ENCODE peak calls at places on chromosomes 2 and 18, in eight cellular contexts. One of them, this sample, is unnamed.

GRCh38 chr2:45895477-45895876 is 244.0 kb downstream of the PRKCE start:
- DNase-seq in heart right ventricle: no peak
- DNase-seq in A549: no peak
- DNase-seq in spleen: no peak
- DNase-seq in epithelial cell of proximal tubule: no peak
- DNase-seq in tibial nerve: no peak
- DNase-seq in fibroblast of pulmonary artery: peak
- DNase-seq in right atrium auricular region: no peak
- DNase-seq in this sample: no peak

GRCh38 chr2:216221806-216222205 is 112.7 kb downstream of the XRCC5 start:
- DNase-seq in fibroblast of pulmonary artery: peak
- DNase-seq in A549: no peak
- DNase-seq in epithelial cell of proximal tubule: no peak
- DNase-seq in right atrium auricular region: no peak
- DNase-seq in spleen: no peak
- DNase-seq in tibial nerve: no peak
- DNase-seq in heart right ventricle: no peak
- DNase-seq in this sample: no peak

GRCh38 chr2:221642447-221642846 is 70.3 kb upstream of the EPHA4 start:
- DNase-seq in spleen: no peak
- DNase-seq in fibroblast of pulmonary artery: no peak
- DNase-seq in A549: no peak
- DNase-seq in heart right ventricle: no peak
- DNase-seq in right atrium auricular region: no peak
- DNase-seq in epithelial cell of proximal tubule: no peak
- DNase-seq in tibial nerve: no peak
- DNase-seq in this sample: no peak

GRCh38 chr2:176099159-176099736 is 347 bp upstream of the HOXD12 start:
- DNase-seq in fibroblast of pulmonary artery: no peak
- DNase-seq in heart right ventricle: no peak
- DNase-seq in right atrium auricular region: no peak
- DNase-seq in epithelial cell of proximal tubule: no peak
- DNase-seq in spleen: no peak
- DNase-seq in tibial nerve: no peak
- DNase-seq in A549: no peak
- DNase-seq in this sample: no peak

GRCh38 chr2:12701786-12702660 is 14.7 kb upstream of the TRIB2 start:
- DNase-seq in fibroblast of pulmonary artery: peak
- DNase-seq in right atrium auricular region: no peak
- DNase-seq in epithelial cell of proximal tubule: no peak
- DNase-seq in tibial nerve: no peak
- DNase-seq in spleen: no peak
- DNase-seq in heart right ventricle: no peak
- DNase-seq in A549: no peak
- DNase-seq in this sample: no peak

GRCh38 chr2:142867161-142867560 is 10.3 kb upstream of the KYNU start:
- DNase-seq in heart right ventricle: no peak
- DNase-seq in fibroblast of pulmonary artery: peak
- DNase-seq in spleen: no peak
- DNase-seq in A549: no peak
- DNase-seq in epithelial cell of proximal tubule: no peak
- DNase-seq in right atrium auricular region: no peak
- DNase-seq in tibial nerve: no peak
- DNase-seq in this sample: no peak

GRCh38 chr2:118322381-118322780 is 234.1 kb downstream of the INSIG2 start:
- DNase-seq in right atrium auricular region: no peak
- DNase-seq in spleen: no peak
- DNase-seq in heart right ventricle: no peak
- DNase-seq in fibroblast of pulmonary artery: no peak
- DNase-seq in epithelial cell of proximal tubule: no peak
- DNase-seq in tibial nerve: no peak
- DNase-seq in A549: no peak
- DNase-seq in this sample: no peak

GRCh38 chr2:127537644-127538043 is 2.2 kb downstream of the MYO7B start:
- DNase-seq in right atrium auricular region: no peak
- DNase-seq in A549: no peak
- DNase-seq in tibial nerve: no peak
- DNase-seq in heart right ventricle: no peak
- DNase-seq in fibroblast of pulmonary artery: no peak
- DNase-seq in epithelial cell of proximal tubule: no peak
- DNase-seq in spleen: no peak
- DNase-seq in this sample: no peak

GRCh38 chr2:201806442-201806841 is at the start of gene CDK15:
- DNase-seq in epithelial cell of proximal tubule: no peak
- DNase-seq in heart right ventricle: peak
- DNase-seq in A549: no peak
- DNase-seq in right atrium auricular region: no peak
- DNase-seq in tibial nerve: no peak
- DNase-seq in spleen: no peak
- DNase-seq in fibroblast of pulmonary artery: peak
- DNase-seq in this sample: no peak

GRCh38 chr18:8933714-8934284 is 168.7 kb upstream of the NDUFV2 start:
- DNase-seq in tibial nerve: no peak
- DNase-seq in fibroblast of pulmonary artery: no peak
- DNase-seq in A549: no peak
- DNase-seq in right atrium auricular region: no peak
- DNase-seq in epithelial cell of proximal tubule: no peak
- DNase-seq in spleen: no peak
- DNase-seq in heart right ventricle: no peak
- DNase-seq in this sample: no peak

GRCh38 chr2:211331736-211332135 is 775.3 kb downstream of the CPS1 start:
- DNase-seq in epithelial cell of proximal tubule: no peak
- DNase-seq in fibroblast of pulmonary artery: no peak
- DNase-seq in spleen: no peak
- DNase-seq in tibial nerve: no peak
- DNase-seq in heart right ventricle: no peak
- DNase-seq in right atrium auricular region: no peak
- DNase-seq in A549: no peak
- DNase-seq in this sample: no peak

GRCh38 chr18:11887305-11888262 is 20.5 kb downstream of the MPPE1 start:
- DNase-seq in right atrium auricular region: no peak
- DNase-seq in A549: peak
- DNase-seq in heart right ventricle: no peak
- DNase-seq in fibroblast of pulmonary artery: no peak
- DNase-seq in epithelial cell of proximal tubule: no peak
- DNase-seq in tibial nerve: no peak
- DNase-seq in spleen: no peak
- DNase-seq in this sample: no peak

GRCh38 chr2:3185256-3185655 is 192.4 kb downstream of the EIPR1 start:
- DNase-seq in epithelial cell of proximal tubule: no peak
- DNase-seq in heart right ventricle: no peak
- DNase-seq in A549: no peak
- DNase-seq in right atrium auricular region: no peak
- DNase-seq in spleen: peak
- DNase-seq in fibroblast of pulmonary artery: no peak
- DNase-seq in tibial nerve: no peak
- DNase-seq in this sample: no peak

GRCh38 chr2:175154670-175155082 is 13.3 kb downstream of the ATF2 start:
- DNase-seq in tibial nerve: no peak
- DNase-seq in fibroblast of pulmonary artery: peak
- DNase-seq in epithelial cell of proximal tubule: no peak
- DNase-seq in right atrium auricular region: no peak
- DNase-seq in spleen: no peak
- DNase-seq in A549: no peak
- DNase-seq in heart right ventricle: no peak
- DNase-seq in this sample: no peak

GRCh38 chr2:112701092-112701491 is 19.7 kb upstream of the NT5DC4 start:
- DNase-seq in A549: no peak
- DNase-seq in fibroblast of pulmonary artery: no peak
- DNase-seq in right atrium auricular region: peak
- DNase-seq in tibial nerve: no peak
- DNase-seq in epithelial cell of proximal tubule: no peak
- DNase-seq in spleen: no peak
- DNase-seq in heart right ventricle: no peak
- DNase-seq in this sample: no peak

GRCh38 chr18:74290831-74291770 is 662 bp downstream of the CYB5A start:
- DNase-seq in tibial nerve: no peak
- DNase-seq in right atrium auricular region: no peak
- DNase-seq in heart right ventricle: no peak
- DNase-seq in spleen: peak
- DNase-seq in epithelial cell of proximal tubule: no peak
- DNase-seq in fibroblast of pulmonary artery: peak
- DNase-seq in A549: no peak
- DNase-seq in this sample: peak

GRCh38 chr2:217650716-217651360 is 352.0 kb downstream of the TNS1 start:
- DNase-seq in fibroblast of pulmonary artery: peak
- DNase-seq in tibial nerve: no peak
- DNase-seq in right atrium auricular region: no peak
- DNase-seq in epithelial cell of proximal tubule: peak
- DNase-seq in A549: peak
- DNase-seq in heart right ventricle: peak
- DNase-seq in spleen: no peak
- DNase-seq in this sample: no peak

GRCh38 chr2:180907731-180908130 is 72.7 kb upstream of the UBE2E3 start:
- DNase-seq in spleen: no peak
- DNase-seq in A549: no peak
- DNase-seq in tibial nerve: no peak
- DNase-seq in right atrium auricular region: no peak
- DNase-seq in fibroblast of pulmonary artery: peak
- DNase-seq in heart right ventricle: no peak
- DNase-seq in epithelial cell of proximal tubule: peak
- DNase-seq in this sample: no peak

GRCh38 chr2:172434821-172435607 is 7.6 kb downstream of the ITGA6 start:
- DNase-seq in right atrium auricular region: no peak
- DNase-seq in tibial nerve: no peak
- DNase-seq in heart right ventricle: no peak
- DNase-seq in epithelial cell of proximal tubule: no peak
- DNase-seq in fibroblast of pulmonary artery: no peak
- DNase-seq in spleen: no peak
- DNase-seq in A549: no peak
- DNase-seq in this sample: no peak

GRCh38 chr2:219254590-219255219 is 987 bp upstream of the TUBA4A start:
- DNase-seq in fibroblast of pulmonary artery: no peak
- DNase-seq in tibial nerve: no peak
- DNase-seq in spleen: no peak
- DNase-seq in right atrium auricular region: peak
- DNase-seq in epithelial cell of proximal tubule: no peak
- DNase-seq in A549: no peak
- DNase-seq in heart right ventricle: no peak
- DNase-seq in this sample: no peak

GRCh38 chr2:212940816-212941215 is 210.6 kb downstream of the IKZF2 start:
- DNase-seq in fibroblast of pulmonary artery: peak
- DNase-seq in heart right ventricle: peak
- DNase-seq in spleen: no peak
- DNase-seq in tibial nerve: no peak
- DNase-seq in A549: no peak
- DNase-seq in right atrium auricular region: no peak
- DNase-seq in epithelial cell of proximal tubule: peak
- DNase-seq in this sample: peak
- H3K4me3 ChIP-seq in fibroblast of pulmonary artery: no peak
- H3K4me3 ChIP-seq in heart right ventricle: no peak
- H3K4me3 ChIP-seq in spleen: no peak
- H3K4me3 ChIP-seq in tibial nerve: no peak
- H3K4me3 ChIP-seq in A549: no peak
- H3K4me3 ChIP-seq in right atrium auricular region: no peak
- H3K4me3 ChIP-seq in epithelial cell of proximal tubule: no peak
- H3K4me3 ChIP-seq in this sample: no peak

DNA sequence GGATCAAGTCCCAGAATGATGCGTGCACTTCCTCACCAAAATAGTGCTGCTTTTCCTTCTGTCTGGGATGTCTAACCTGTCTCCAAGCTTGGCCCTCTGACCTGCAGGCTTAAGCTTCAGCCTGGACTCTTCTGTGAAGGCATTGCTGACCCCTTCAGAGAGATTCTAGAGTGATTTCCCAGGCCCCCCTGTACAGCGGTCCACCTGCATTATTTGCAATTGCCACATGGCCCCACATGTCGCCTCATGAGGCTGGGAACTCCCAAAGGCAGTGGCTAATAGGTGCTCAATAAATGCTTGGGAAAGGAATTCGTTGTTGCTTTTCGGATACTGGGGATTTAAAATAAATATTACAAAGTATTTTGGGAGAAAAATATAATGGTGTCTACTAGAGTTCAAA is 32.3 kb upstream of the MEP1B start:
- DNase-seq in tibial nerve: no peak
- DNase-seq in A549: no peak
- DNase-seq in spleen: no peak
- DNase-seq in heart right ventricle: no peak
- DNase-seq in fibroblast of pulmonary artery: no peak
- DNase-seq in right atrium auricular region: no peak
- DNase-seq in epithelial cell of proximal tubule: no peak
- DNase-seq in this sample: no peak
- TF ChIP-seq CTCF in tibial nerve: no peak
- TF ChIP-seq CTCF in A549: no peak
- TF ChIP-seq CTCF in spleen: no peak
- TF ChIP-seq CTCF in heart right ventricle: no peak
- TF ChIP-seq CTCF in fibroblast of pulmonary artery: no peak
- TF ChIP-seq CTCF in right atrium auricular region: no peak
- TF ChIP-seq CTCF in epithelial cell of proximal tubule: no peak
- TF ChIP-seq CTCF in this sample: no peak

GRCh38 chr2:15970701-15971100 is 30.4 kb downstream of the MYCN start:
- DNase-seq in A549: no peak
- DNase-seq in tibial nerve: no peak
- DNase-seq in spleen: no peak
- DNase-seq in heart right ventricle: no peak
- DNase-seq in fibroblast of pulmonary artery: no peak
- DNase-seq in right atrium auricular region: no peak
- DNase-seq in epithelial cell of proximal tubule: no peak
- DNase-seq in this sample: no peak
- H3K4me3 ChIP-seq in A549: no peak
- H3K4me3 ChIP-seq in tibial nerve: no peak
- H3K4me3 ChIP-seq in spleen: no peak
- H3K4me3 ChIP-seq in heart right ventricle: no peak
- H3K4me3 ChIP-seq in fibroblast of pulmonary artery: no peak
- H3K4me3 ChIP-seq in right atrium auricular region: no peak
- H3K4me3 ChIP-seq in epithelial cell of proximal tubule: no peak
- H3K4me3 ChIP-seq in this sample: no peak

GRCh38 chr2:79916285-79916684 is 388.3 kb downstream of the LRRTM1 start:
- DNase-seq in tibial nerve: no peak
- DNase-seq in fibroblast of pulmonary artery: no peak
- DNase-seq in A549: no peak
- DNase-seq in spleen: no peak
- DNase-seq in right atrium auricular region: no peak
- DNase-seq in epithelial cell of proximal tubule: no peak
- DNase-seq in heart right ventricle: no peak
- DNase-seq in this sample: no peak

GRCh38 chr2:79906149-79906548 is 393.3 kb downstream of the CTNNA2 start:
- DNase-seq in epithelial cell of proximal tubule: no peak
- DNase-seq in heart right ventricle: no peak
- DNase-seq in spleen: no peak
- DNase-seq in fibroblast of pulmonary artery: no peak
- DNase-seq in right atrium auricular region: no peak
- DNase-seq in tibial nerve: no peak
- DNase-seq in A549: no peak
- DNase-seq in this sample: no peak

GRCh38 chr2:79909521-79909920 is 395.0 kb downstream of the LRRTM1 start:
- DNase-seq in A549: no peak
- DNase-seq in heart right ventricle: no peak
- DNase-seq in spleen: no peak
- DNase-seq in epithelial cell of proximal tubule: no peak
- DNase-seq in right atrium auricular region: no peak
- DNase-seq in fibroblast of pulmonary artery: no peak
- DNase-seq in tibial nerve: no peak
- DNase-seq in this sample: no peak

DNA sequence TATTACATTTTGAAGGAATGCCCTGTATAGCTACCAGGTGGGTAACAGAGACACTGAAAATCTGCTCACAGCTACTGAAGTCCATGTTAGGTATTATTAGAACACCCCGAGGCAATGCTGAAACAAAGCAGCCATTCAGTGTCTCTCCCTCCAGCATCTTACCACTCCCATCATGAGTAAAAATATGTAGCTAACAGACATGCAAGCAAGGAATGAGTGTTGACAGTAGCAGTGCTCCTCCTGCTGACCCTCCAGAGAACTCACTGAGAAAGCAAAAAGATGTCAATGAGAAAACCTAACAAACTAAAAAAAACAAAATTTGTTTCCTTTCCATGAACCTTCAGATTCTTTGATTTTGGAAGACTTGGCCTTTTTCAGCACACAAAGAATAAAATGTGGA is 393.9 kb downstream of the LRRTM1 start:
- DNase-seq in epithelial cell of proximal tubule: no peak
- DNase-seq in A549: no peak
- DNase-seq in fibroblast of pulmonary artery: no peak
- DNase-seq in right atrium auricular region: no peak
- DNase-seq in spleen: no peak
- DNase-seq in heart right ventricle: no peak
- DNase-seq in tibial nerve: no peak
- DNase-seq in this sample: no peak
- TF ChIP-seq CTCF in epithelial cell of proximal tubule: no peak
- TF ChIP-seq CTCF in A549: no peak
- TF ChIP-seq CTCF in fibroblast of pulmonary artery: no peak
- TF ChIP-seq CTCF in right atrium auricular region: no peak
- TF ChIP-seq CTCF in spleen: no peak
- TF ChIP-seq CTCF in heart right ventricle: no peak
- TF ChIP-seq CTCF in tibial nerve: no peak
- TF ChIP-seq CTCF in this sample: no peak

This sample was measured in LNCaP clone FGC.